ENCODE peak calls at places on chromosomes 12 and 14, in eight cellular contexts. One of them, this sample, is unnamed. For H3K36me3, the result is how much of the 10 kb centered on the place peaks cover.

GRCh38 chr12:12537421-12537820 is 25.2 kb downstream of the DUSP16 start:
- DNase-seq in Caco-2: no peak
- DNase-seq in heart left ventricle: no peak
- DNase-seq in tibial nerve: no peak
- DNase-seq in fibroblast of lung: peak
- DNase-seq in psoas muscle: no peak
- DNase-seq in HAP-1: no peak
- DNase-seq in A673: no peak
- DNase-seq in this sample: no peak

GRCh38 chr12:25438638-25439037 is 114.4 kb downstream of the LMNTD1 start:
- DNase-seq in HAP-1: no peak
- DNase-seq in heart left ventricle: no peak
- DNase-seq in Caco-2: no peak
- DNase-seq in psoas muscle: no peak
- DNase-seq in fibroblast of lung: peak
- DNase-seq in A673: no peak
- DNase-seq in tibial nerve: no peak
- DNase-seq in this sample: no peak

GRCh38 chr14:57889245-57889644 is 23.4 kb upstream of the SLC35F4 start:
- DNase-seq in heart left ventricle: peak
- DNase-seq in psoas muscle: no peak
- DNase-seq in Caco-2: no peak
- DNase-seq in A673: peak
- DNase-seq in fibroblast of lung: peak
- DNase-seq in tibial nerve: no peak
- DNase-seq in HAP-1: no peak
- DNase-seq in this sample: peak

GRCh38 chr12:47979166-47979565 is 15.8 kb downstream of the TMEM106C start:
- DNase-seq in Caco-2: no peak
- DNase-seq in fibroblast of lung: no peak
- DNase-seq in A673: no peak
- DNase-seq in heart left ventricle: no peak
- DNase-seq in psoas muscle: no peak
- DNase-seq in tibial nerve: no peak
- DNase-seq in HAP-1: no peak
- DNase-seq in this sample: no peak

GRCh38 chr14:51507556-51508511 is 143.9 kb upstream of the FRMD6 start:
- DNase-seq in A673: peak
- DNase-seq in heart left ventricle: peak
- DNase-seq in fibroblast of lung: peak
- DNase-seq in Caco-2: no peak
- DNase-seq in tibial nerve: peak
- DNase-seq in HAP-1: peak
- DNase-seq in psoas muscle: peak
- DNase-seq in this sample: peak

GRCh38 chr12:131491887-131492490 is 218.9 kb upstream of the SFSWAP start:
- DNase-seq in heart left ventricle: no peak
- DNase-seq in HAP-1: no peak
- DNase-seq in fibroblast of lung: no peak
- DNase-seq in tibial nerve: no peak
- DNase-seq in A673: no peak
- DNase-seq in psoas muscle: no peak
- DNase-seq in Caco-2: no peak
- DNase-seq in this sample: no peak

GRCh38 chr12:65603428-65604351 is 220.6 kb upstream of the HMGA2 start:
- DNase-seq in psoas muscle: no peak
- DNase-seq in Caco-2: no peak
- DNase-seq in A673: peak
- DNase-seq in heart left ventricle: no peak
- DNase-seq in tibial nerve: no peak
- DNase-seq in fibroblast of lung: peak
- DNase-seq in HAP-1: no peak
- DNase-seq in this sample: no peak

GRCh38 chr12:132872975-132873421 is 14.4 kb downstream of the CHFR start:
- DNase-seq in tibial nerve: no peak
- DNase-seq in fibroblast of lung: no peak
- DNase-seq in Caco-2: no peak
- DNase-seq in A673: no peak
- DNase-seq in psoas muscle: no peak
- DNase-seq in HAP-1: no peak
- DNase-seq in heart left ventricle: no peak
- DNase-seq in this sample: no peak

GRCh38 chr12:6730169-6730568 is 6.3 kb downstream of the COPS7A start:
- DNase-seq in psoas muscle: no peak
- DNase-seq in tibial nerve: no peak
- DNase-seq in fibroblast of lung: no peak
- DNase-seq in Caco-2: no peak
- DNase-seq in HAP-1: no peak
- DNase-seq in A673: no peak
- DNase-seq in heart left ventricle: no peak
- DNase-seq in this sample: no peak

GRCh38 chr14:61956517-61956916 is 194.3 kb downstream of the SNAPC1 start:
- DNase-seq in HAP-1: no peak
- DNase-seq in A673: no peak
- DNase-seq in Caco-2: no peak
- DNase-seq in fibroblast of lung: no peak
- DNase-seq in heart left ventricle: no peak
- DNase-seq in psoas muscle: no peak
- DNase-seq in tibial nerve: no peak
- DNase-seq in this sample: no peak

GRCh38 chr14:68283378-68284123 is 464.0 kb downstream of the RAD51B start:
- DNase-seq in heart left ventricle: peak
- DNase-seq in psoas muscle: peak
- DNase-seq in tibial nerve: no peak
- DNase-seq in Caco-2: no peak
- DNase-seq in HAP-1: no peak
- DNase-seq in fibroblast of lung: no peak
- DNase-seq in A673: no peak
- DNase-seq in this sample: no peak

GRCh38 chr12:66529934-66530333 is 148.9 kb downstream of the GRIP1 start:
- DNase-seq in HAP-1: no peak
- DNase-seq in A673: no peak
- DNase-seq in heart left ventricle: no peak
- DNase-seq in tibial nerve: no peak
- DNase-seq in fibroblast of lung: no peak
- DNase-seq in Caco-2: no peak
- DNase-seq in psoas muscle: no peak
- DNase-seq in this sample: no peak

GRCh38 chr12:47079365-47079893 is at the start of gene PCED1B:
- DNase-seq in heart left ventricle: peak
- DNase-seq in Caco-2: peak
- DNase-seq in A673: peak
- DNase-seq in tibial nerve: peak
- DNase-seq in psoas muscle: peak
- DNase-seq in HAP-1: peak
- DNase-seq in fibroblast of lung: peak
- DNase-seq in this sample: peak

GRCh38 chr14:105616802-105617192 is 90.4 kb downstream of the TMEM121 start:
- DNase-seq in A673: no peak
- DNase-seq in HAP-1: no peak
- DNase-seq in fibroblast of lung: no peak
- DNase-seq in psoas muscle: no peak
- DNase-seq in tibial nerve: no peak
- DNase-seq in Caco-2: no peak
- DNase-seq in heart left ventricle: peak
- DNase-seq in this sample: peak

GRCh38 chr12:47349770-47350408 is 270.1 kb upstream of the AMIGO2 start:
- DNase-seq in Caco-2: no peak
- DNase-seq in A673: no peak
- DNase-seq in psoas muscle: no peak
- DNase-seq in HAP-1: no peak
- DNase-seq in heart left ventricle: no peak
- DNase-seq in tibial nerve: no peak
- DNase-seq in fibroblast of lung: no peak
- DNase-seq in this sample: no peak

GRCh38 chr12:66011731-66012130 is 118.8 kb downstream of the LLPH start:
- DNase-seq in fibroblast of lung: no peak
- DNase-seq in heart left ventricle: no peak
- DNase-seq in A673: no peak
- DNase-seq in Caco-2: no peak
- DNase-seq in HAP-1: no peak
- DNase-seq in tibial nerve: no peak
- DNase-seq in psoas muscle: no peak
- DNase-seq in this sample: no peak

GRCh38 chr14:31190220-31190605 is 17.4 kb downstream of the HECTD1 start:
- DNase-seq in Caco-2: no peak
- DNase-seq in fibroblast of lung: no peak
- DNase-seq in A673: no peak
- DNase-seq in tibial nerve: no peak
- DNase-seq in psoas muscle: no peak
- DNase-seq in HAP-1: no peak
- DNase-seq in heart left ventricle: no peak
- DNase-seq in this sample: no peak

GRCh38 chr14:105060751-105061427 is 4.3 kb downstream of the GPR132 start:
- DNase-seq in fibroblast of lung: no peak
- DNase-seq in psoas muscle: peak
- DNase-seq in tibial nerve: no peak
- DNase-seq in HAP-1: no peak
- DNase-seq in heart left ventricle: no peak
- DNase-seq in A673: no peak
- DNase-seq in Caco-2: no peak
- DNase-seq in this sample: peak

GRCh38 chr12:117968826-117969659 is at the start of gene KSR2:
- DNase-seq in A673: peak
- DNase-seq in heart left ventricle: no peak
- DNase-seq in Caco-2: peak
- DNase-seq in fibroblast of lung: no peak
- DNase-seq in HAP-1: peak
- DNase-seq in psoas muscle: no peak
- DNase-seq in tibial nerve: no peak
- DNase-seq in this sample: no peak
- H3K4me3 ChIP-seq in A673: peak
- H3K4me3 ChIP-seq in heart left ventricle: peak
- H3K4me3 ChIP-seq in Caco-2: peak
- H3K4me3 ChIP-seq in fibroblast of lung: peak
- H3K4me3 ChIP-seq in HAP-1: peak
- H3K4me3 ChIP-seq in psoas muscle: peak
- H3K4me3 ChIP-seq in tibial nerve: no peak
- H3K4me3 ChIP-seq in this sample: no peak

DNA sequence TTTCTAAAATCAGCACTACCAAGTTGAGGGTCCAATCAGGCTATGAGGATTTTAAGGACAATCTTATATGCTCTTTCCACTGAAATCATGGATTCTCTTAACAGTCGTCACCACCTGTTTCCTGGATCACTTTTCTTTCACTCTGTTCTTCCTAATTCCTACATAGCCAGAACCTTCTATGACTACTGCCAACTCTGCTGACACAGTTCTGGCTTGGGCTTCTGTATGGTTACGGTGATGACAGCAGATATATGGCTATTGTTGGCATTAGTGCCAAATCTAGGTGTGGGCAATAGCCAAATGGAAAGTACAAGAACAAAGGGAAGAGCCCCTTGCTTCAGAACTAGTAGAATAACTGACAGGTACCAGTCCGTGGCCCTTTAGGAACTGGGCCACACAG is 124.0 kb downstream of the ARID2 start:
- DNase-seq in HAP-1: no peak
- DNase-seq in tibial nerve: no peak
- DNase-seq in psoas muscle: no peak
- DNase-seq in A673: no peak
- DNase-seq in heart left ventricle: no peak
- DNase-seq in fibroblast of lung: no peak
- DNase-seq in Caco-2: no peak
- DNase-seq in this sample: no peak
- H3K36me3 ChIP-seq in HAP-1: under half
- H3K36me3 ChIP-seq in tibial nerve: half or more
- H3K36me3 ChIP-seq in psoas muscle: half or more
- H3K36me3 ChIP-seq in A673: under half
- H3K36me3 ChIP-seq in heart left ventricle: under half
- H3K36me3 ChIP-seq in fibroblast of lung: under half
- H3K36me3 ChIP-seq in Caco-2: under half
- H3K36me3 ChIP-seq in this sample: under half

DNA sequence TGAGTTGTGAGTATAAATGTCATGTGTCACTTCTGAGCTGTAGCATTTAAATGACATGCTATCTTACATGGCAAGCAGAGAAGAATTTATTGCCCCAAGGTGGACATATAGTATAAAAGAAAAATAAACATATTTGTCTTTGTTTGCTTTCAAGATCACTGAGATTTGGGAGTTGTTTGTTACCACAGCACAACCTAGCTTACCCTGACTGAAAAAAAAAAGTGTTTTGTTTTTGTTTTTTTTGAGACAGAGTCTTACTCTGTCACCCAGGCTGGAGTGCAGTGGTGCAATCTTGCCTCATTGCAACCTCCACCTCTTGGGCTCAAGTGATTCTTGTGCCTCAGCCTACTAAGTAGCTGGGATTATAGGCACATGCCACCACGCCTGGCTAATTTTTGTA is 596.5 kb downstream of the MED13L start:
- DNase-seq in A673: no peak
- DNase-seq in fibroblast of lung: no peak
- DNase-seq in psoas muscle: no peak
- DNase-seq in heart left ventricle: no peak
- DNase-seq in tibial nerve: no peak
- DNase-seq in Caco-2: no peak
- DNase-seq in HAP-1: no peak
- DNase-seq in this sample: no peak
- H3K4me3 ChIP-seq in A673: no peak
- H3K4me3 ChIP-seq in fibroblast of lung: no peak
- H3K4me3 ChIP-seq in psoas muscle: no peak
- H3K4me3 ChIP-seq in heart left ventricle: no peak
- H3K4me3 ChIP-seq in tibial nerve: no peak
- H3K4me3 ChIP-seq in Caco-2: no peak
- H3K4me3 ChIP-seq in HAP-1: no peak
- H3K4me3 ChIP-seq in this sample: no peak

GRCh38 chr12:920676-921075 is 28.8 kb downstream of the RAD52 start:
- DNase-seq in A673: no peak
- DNase-seq in psoas muscle: no peak
- DNase-seq in heart left ventricle: no peak
- DNase-seq in Caco-2: no peak
- DNase-seq in fibroblast of lung: no peak
- DNase-seq in tibial nerve: no peak
- DNase-seq in HAP-1: no peak
- DNase-seq in this sample: no peak

GRCh38 chr12:922297-922696 is 27.2 kb downstream of the RAD52 start:
- DNase-seq in HAP-1: no peak
- DNase-seq in tibial nerve: no peak
- DNase-seq in Caco-2: no peak
- DNase-seq in A673: no peak
- DNase-seq in heart left ventricle: no peak
- DNase-seq in fibroblast of lung: peak
- DNase-seq in psoas muscle: no peak
- DNase-seq in this sample: no peak

GRCh38 chr12:931591-931990 is 17.9 kb downstream of the RAD52 start:
- DNase-seq in A673: no peak
- DNase-seq in HAP-1: no peak
- DNase-seq in fibroblast of lung: no peak
- DNase-seq in Caco-2: no peak
- DNase-seq in psoas muscle: no peak
- DNase-seq in tibial nerve: no peak
- DNase-seq in heart left ventricle: no peak
- DNase-seq in this sample: no peak

DNA sequence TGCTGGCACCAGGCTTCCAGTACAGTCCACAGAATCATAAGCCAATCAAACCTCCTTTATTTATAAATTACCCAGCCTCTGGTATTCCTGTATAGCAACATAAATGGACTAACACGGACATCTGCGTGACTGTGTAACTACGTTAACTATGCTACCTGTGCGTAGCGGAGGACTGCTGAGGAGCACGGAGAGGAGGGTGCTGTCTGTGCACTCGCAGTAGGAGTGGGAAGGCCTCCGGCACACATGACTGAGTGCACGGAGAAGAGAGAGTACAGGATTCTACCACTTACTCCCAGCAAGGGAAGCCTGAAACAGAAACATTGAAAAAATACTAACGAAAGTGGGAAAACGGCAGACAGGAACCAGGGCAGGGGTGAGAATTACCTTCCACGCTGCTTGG is 22.9 kb downstream of the RAD52 start:
- DNase-seq in Caco-2: no peak
- DNase-seq in tibial nerve: no peak
- DNase-seq in psoas muscle: no peak
- DNase-seq in heart left ventricle: no peak
- DNase-seq in A673: no peak
- DNase-seq in HAP-1: no peak
- DNase-seq in fibroblast of lung: no peak
- DNase-seq in this sample: no peak
- H3K36me3 ChIP-seq in Caco-2: under half
- H3K36me3 ChIP-seq in tibial nerve: half or more
- H3K36me3 ChIP-seq in psoas muscle: half or more
- H3K36me3 ChIP-seq in heart left ventricle: half or more
- H3K36me3 ChIP-seq in A673: half or more
- H3K36me3 ChIP-seq in HAP-1: half or more
- H3K36me3 ChIP-seq in fibroblast of lung: under half
- H3K36me3 ChIP-seq in this sample: under half

This sample was measured in aorta.